ENCODE peak calls at places on chromosomes 11 and 22, in five cellular contexts. G, F, O, I and E are unnamed samples.
A peak's percentile ranks its signal among the peaks of the same experiment; 100 is the strongest.

GRCh38 chr11:133951484-133952198 is 5.1 kb downstream of the IGSF9B start:
- DNase-seq in O (no peak), G (no peak), F (no peak), I (no peak), E (no peak)

GRCh38 chr11:12430912-12431311 is 53.5 kb downstream of the PARVA start:
- DNase-seq in G (peak; percentile 75), O (no peak), F (peak; percentile 50), I (peak; percentile 77), E (no peak)

GRCh38 chr22:48740086-48740730 is 1087.5 kb downstream of the BRD1 start:
- DNase-seq in F (no peak), G (no peak), I (no peak), O (no peak), E (no peak)

GRCh38 chr11:125514336-125515101 is 18.5 kb upstream of the FEZ1 start:
- DNase-seq in F (no peak), I (peak; percentile 83), G (no peak), O (peak; percentile 79), E (peak; percentile 75)

GRCh38 chr22:19612866-19613572 is 88.8 kb upstream of the CLDN5 start:
- DNase-seq in I (no peak), F (no peak), G (no peak), O (no peak), E (no peak)

GRCh38 chr22:20645954-20646353 is 128.0 kb upstream of the SERPIND1 start:
- DNase-seq in G (no peak), I (no peak), O (no peak), F (no peak), E (no peak)

GRCh38 chr11:110679323-110679980 is 32.8 kb downstream of the ARHGAP20 start:
- DNase-seq in G (no peak), I (no peak), F (no peak), O (no peak), E (no peak)

GRCh38 chr11:93059074-93059957 is 89.9 kb downstream of the MTNR1B start:
- DNase-seq in O (no peak), F (no peak), G (no peak), I (no peak), E (no peak)

GRCh38 chr11:7077101-7077500 is 11.7 kb upstream of the RBMXL2 start:
- DNase-seq in F (no peak), G (no peak), I (no peak), O (peak; percentile 11), E (no peak)

GRCh38 chr22:46533434-46533833 is 4.0 kb downstream of the CELSR1 start:
- DNase-seq in G (no peak), F (peak; percentile 65), I (peak; percentile 74), O (no peak), E (no peak)
- TF ChIP-seq CTCF in G (no peak), F (no peak), I (peak; percentile 74), O (peak; percentile 5), E (no peak)

DNA sequence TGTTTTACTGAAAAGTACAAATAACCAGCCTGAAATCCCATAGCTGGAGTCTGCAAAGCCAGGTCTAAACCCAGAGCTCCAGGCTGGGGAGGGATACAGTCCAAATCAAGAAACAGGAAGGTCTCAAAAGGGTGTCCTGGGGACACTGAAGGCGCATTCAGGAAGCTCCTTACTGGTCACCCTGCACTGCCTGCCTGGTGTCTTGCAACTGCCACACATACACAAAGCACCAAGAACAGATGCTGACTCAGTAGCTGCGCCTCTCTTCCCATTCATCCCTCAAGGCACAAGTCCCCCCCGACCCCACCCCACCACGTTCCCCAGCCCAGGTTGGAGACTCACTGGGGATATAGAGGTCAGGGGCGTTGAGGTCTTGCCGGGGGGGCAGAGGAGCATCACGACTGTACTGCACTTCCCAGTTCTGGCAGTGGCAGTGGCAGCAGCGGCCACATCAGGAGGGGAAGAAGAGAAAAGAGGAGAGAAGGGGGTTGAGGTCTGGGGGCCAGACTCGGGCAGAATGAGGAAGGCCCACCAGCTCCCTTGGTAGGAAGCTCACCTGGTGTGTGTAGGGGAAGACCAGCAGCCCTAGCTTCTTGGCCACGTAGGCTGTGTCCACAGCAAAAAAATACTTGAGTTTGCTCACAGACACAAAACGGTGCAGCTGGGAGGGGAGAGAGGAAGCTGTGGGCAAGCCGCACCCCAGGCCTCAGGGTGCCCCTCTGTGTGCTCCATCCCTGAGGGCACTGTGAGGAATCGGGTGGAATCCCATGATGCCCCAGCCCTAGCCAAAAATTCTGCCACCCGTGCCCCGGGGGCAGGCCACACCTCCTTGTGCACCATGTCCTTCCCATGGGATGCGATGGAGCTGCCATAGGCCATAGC is 1.4 kb downstream of the YIF1A start:
- DNase-seq in F (no peak), I (no peak), O (no peak), G (no peak), E (no peak)
- H3K4me3 ChIP-seq in F (peak overlapping the region; percentile 90), I (peak overlapping the region; percentile 96), O (peak overlapping the region; percentile 77), G (peak overlapping the region; percentile 100), E (peak overlapping the region; percentile 75)

GRCh38 chr11:57527056-57527631 is 3.4 kb downstream of the TIMM10 start:
- DNase-seq in G (peak; percentile 63), F (peak; percentile 75), O (peak; percentile 60), I (peak; percentile 55), E (no peak)
- TF ChIP-seq CTCF in G (peak; percentile 93), F (peak; percentile 97), O (peak; percentile 96), I (peak; percentile 98), E (peak; percentile 88)

GRCh38 chr11:47268448-47269001 is 1.4 kb upstream of the MADD start:
- DNase-seq in O (no peak), F (no peak), I (no peak), G (no peak), E (no peak)
- H3K4me3 ChIP-seq in O (peak overlapping the region; percentile 86), F (no peak overlapping the region), I (peak overlapping the region; percentile 72), G (peak overlapping the region; percentile 95), E (peak overlapping the region; percentile 62)

GRCh38 chr22:31950226-31950625 is 5.9 kb downstream of the YWHAH start:
- DNase-seq in O (no peak), F (no peak), I (no peak), G (peak; percentile 46), E (no peak)

GRCh38 chr22:31953251-31953650 is 8.9 kb downstream of the YWHAH start:
- DNase-seq in G (no peak), O (no peak), I (no peak), F (no peak), E (no peak)

GRCh38 chr22:31951201-31952093 is 7.1 kb downstream of the YWHAH start:
- DNase-seq in O (no peak), F (no peak), I (no peak), G (no peak), E (no peak)

GRCh38 chr22:31952459-31952858 is 8.1 kb downstream of the YWHAH start:
- DNase-seq in G (no peak), O (no peak), I (peak; percentile 74), F (no peak), E (no peak)

DNA sequence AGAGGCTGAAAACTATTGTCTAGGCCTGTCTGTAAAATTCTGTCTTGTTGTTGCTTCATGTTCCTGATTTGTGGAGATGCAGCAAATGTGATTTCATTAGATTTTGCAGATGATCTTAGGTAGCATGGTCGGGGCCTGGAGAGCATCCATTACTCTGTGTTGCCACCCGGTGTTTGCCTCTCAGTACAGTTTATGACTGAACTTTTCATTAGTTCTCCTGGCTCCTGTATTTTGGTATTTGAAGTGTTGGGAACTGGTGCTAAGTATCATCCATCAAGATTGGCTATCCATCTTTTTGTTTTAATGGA is 7.7 kb downstream of the YWHAH start:
- DNase-seq in I (no peak), F (no peak), G (no peak), O (no peak), E (no peak)
- TF ChIP-seq CTCF in I (no peak), F (no peak), G (no peak), O (no peak), E (peak; percentile 8)

GRCh38 chr11:74683941-74684481 is 47.2 kb downstream of the CHRDL2 start:
- DNase-seq in G (no peak), O (no peak), I (no peak), F (no peak), E (no peak)

GRCh38 chr11:74682731-74683278 is 48.4 kb downstream of the CHRDL2 start:
- DNase-seq in I (no peak), O (no peak), G (no peak), F (no peak), E (no peak)

GRCh38 chr11:74684661-74685060 is 46.6 kb downstream of the CHRDL2 start:
- DNase-seq in F (no peak), G (no peak), O (no peak), I (no peak), E (no peak)

GRCh38 chr11:74681686-74682651 is 49.3 kb downstream of the CHRDL2 start:
- DNase-seq in O (no peak), G (peak; percentile 71), I (no peak), F (no peak), E (no peak)

DNA sequence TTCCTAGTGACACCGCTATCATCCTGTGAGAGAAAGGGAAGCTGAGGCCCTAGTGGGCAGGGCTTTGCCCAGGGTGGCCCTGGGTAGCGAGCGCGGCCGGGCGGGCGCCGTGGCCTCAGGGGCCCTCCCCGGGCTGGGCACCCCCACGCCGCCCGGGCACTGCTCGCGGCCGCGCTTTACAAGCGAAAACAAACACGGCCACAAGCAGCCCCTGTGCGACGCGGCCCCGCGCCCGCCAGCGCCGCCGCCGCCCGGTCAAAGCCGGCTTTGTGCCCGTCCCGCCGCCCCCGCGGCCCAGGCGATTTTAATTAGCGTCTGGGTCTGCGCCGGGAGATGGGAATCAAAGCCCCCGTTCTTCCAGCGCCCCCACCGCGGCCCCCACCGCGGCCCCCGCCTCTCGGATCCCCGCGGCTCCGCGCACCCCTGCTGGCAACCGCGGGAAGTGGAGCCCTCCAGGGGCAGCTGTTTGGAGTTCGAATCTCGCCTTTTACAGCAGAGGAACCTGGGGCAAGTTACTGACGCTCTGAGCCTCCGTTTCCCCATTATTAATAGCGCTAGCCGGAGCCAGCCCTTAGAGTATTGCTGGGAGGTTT is 47.9 kb downstream of the CHRDL2 start:
- DNase-seq in O (no peak), I (no peak), F (no peak), G (peak; percentile 56), E (no peak)
- H3K4me3 ChIP-seq in O (no peak overlapping the region), I (no peak overlapping the region), F (no peak overlapping the region), G (peak overlapping the region; percentile 52), E (no peak overlapping the region)

GRCh38 chr11:60945295-60945667 is 6.7 kb downstream of the SLC15A3 start:
- DNase-seq in O (no peak), F (no peak), I (no peak), G (no peak), E (no peak)

GRCh38 chr11:60942207-60942606 is 9.8 kb downstream of the SLC15A3 start:
- DNase-seq in G (no peak), O (no peak), I (peak; percentile 53), F (no peak), E (no peak)

GRCh38 chr11:60946601-60947265 is 5.2 kb downstream of the SLC15A3 start:
- DNase-seq in F (no peak), O (no peak), G (no peak), I (no peak), E (no peak)

GRCh38 chr11:60942970-60943565 is 8.9 kb downstream of the SLC15A3 start:
- DNase-seq in O (no peak), G (no peak), F (peak; percentile 66), I (peak; percentile 99), E (no peak)

DNA sequence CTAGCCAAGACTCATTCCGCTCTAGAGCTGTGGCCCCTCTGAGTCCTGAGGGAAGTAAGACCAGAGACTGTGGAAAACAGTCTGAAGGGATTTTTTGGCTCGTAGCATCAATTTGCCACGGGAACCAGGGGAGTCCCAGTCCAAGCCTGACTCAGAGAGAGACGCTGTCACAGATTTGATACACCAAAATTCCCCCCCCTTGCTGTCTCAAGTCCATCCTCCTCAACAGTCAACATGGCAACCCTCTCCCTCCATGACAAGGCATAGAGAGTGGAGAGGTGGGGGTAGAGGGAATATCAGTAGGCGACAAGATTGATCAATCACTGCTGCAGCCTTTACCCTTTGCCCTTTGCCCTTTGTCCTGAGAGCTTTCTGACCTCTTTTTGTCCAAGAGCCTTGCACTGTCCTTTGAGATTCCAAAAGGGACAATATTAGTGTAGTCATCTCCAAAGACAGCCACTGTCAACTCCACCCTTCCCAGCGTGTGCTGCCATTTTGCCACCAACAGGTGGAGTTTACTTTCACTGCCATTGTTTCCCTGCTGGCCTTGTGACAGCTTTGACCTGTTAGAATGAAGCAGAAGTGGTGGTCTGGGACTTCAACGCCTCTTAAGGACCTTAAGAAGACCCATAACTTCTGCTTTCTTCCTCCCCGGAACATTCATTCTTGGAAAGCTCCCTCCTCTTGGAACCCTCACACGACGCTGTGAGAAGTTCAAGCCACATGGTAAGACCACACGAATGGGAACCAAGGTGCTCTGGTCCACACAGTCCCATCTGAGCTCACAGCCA is 7.3 kb downstream of the SLC15A3 start:
- DNase-seq in I (no peak), F (no peak), O (peak; percentile 8), G (no peak), E (no peak)
- TF ChIP-seq CTCF in I (peak; percentile 32), F (no peak), O (peak; percentile 24), G (no peak), E (peak; percentile 46)